ENCODE peak calls at places on chromosomes 2 and 18, in eight cellular contexts. One of them, this sample, is unnamed.

GRCh38 chr2:214577769-214578168 is 166.9 kb downstream of the VWC2L start:
- DNase-seq in PC-9: no peak
- DNase-seq in fibroblast of lung: no peak
- DNase-seq in A549: no peak
- DNase-seq in endothelial cell of umbilical vein: no peak
- DNase-seq in MM.1S: no peak
- DNase-seq in osteoblast: no peak
- DNase-seq in mammary epithelial cell: peak
- DNase-seq in this sample: peak

GRCh38 chr2:133658020-133658903 is 90.0 kb upstream of the NCKAP5 start:
- DNase-seq in PC-9: no peak
- DNase-seq in fibroblast of lung: no peak
- DNase-seq in A549: no peak
- DNase-seq in endothelial cell of umbilical vein: peak
- DNase-seq in MM.1S: no peak
- DNase-seq in osteoblast: peak
- DNase-seq in mammary epithelial cell: no peak
- DNase-seq in this sample: peak

GRCh38 chr2:127027715-127028114 is 79.2 kb downstream of the BIN1 start:
- DNase-seq in PC-9: no peak
- DNase-seq in fibroblast of lung: no peak
- DNase-seq in A549: peak
- DNase-seq in endothelial cell of umbilical vein: no peak
- DNase-seq in MM.1S: no peak
- DNase-seq in osteoblast: no peak
- DNase-seq in mammary epithelial cell: no peak
- DNase-seq in this sample: peak

GRCh38 chr2:61575447-61575859 is 37.3 kb upstream of the XPO1 start:
- DNase-seq in PC-9: no peak
- DNase-seq in fibroblast of lung: no peak
- DNase-seq in A549: no peak
- DNase-seq in endothelial cell of umbilical vein: no peak
- DNase-seq in MM.1S: no peak
- DNase-seq in osteoblast: no peak
- DNase-seq in mammary epithelial cell: no peak
- DNase-seq in this sample: no peak

GRCh38 chr2:37648316-37649011 is 23.0 kb downstream of the CDC42EP3 start:
- DNase-seq in PC-9: no peak
- DNase-seq in fibroblast of lung: peak
- DNase-seq in A549: no peak
- DNase-seq in endothelial cell of umbilical vein: peak
- DNase-seq in MM.1S: no peak
- DNase-seq in osteoblast: peak
- DNase-seq in mammary epithelial cell: no peak
- DNase-seq in this sample: no peak

GRCh38 chr18:74541703-74542555 is 7.6 kb downstream of the CNDP1 start:
- DNase-seq in PC-9: peak
- DNase-seq in fibroblast of lung: no peak
- DNase-seq in A549: no peak
- DNase-seq in endothelial cell of umbilical vein: no peak
- DNase-seq in MM.1S: peak
- DNase-seq in osteoblast: no peak
- DNase-seq in mammary epithelial cell: peak
- DNase-seq in this sample: peak

GRCh38 chr2:202545523-202545922 is 89.2 kb upstream of the FAM117B start:
- DNase-seq in PC-9: no peak
- DNase-seq in fibroblast of lung: no peak
- DNase-seq in A549: no peak
- DNase-seq in endothelial cell of umbilical vein: no peak
- DNase-seq in MM.1S: no peak
- DNase-seq in osteoblast: peak
- DNase-seq in mammary epithelial cell: no peak
- DNase-seq in this sample: no peak

GRCh38 chr2:79723830-79724229 is 211.0 kb downstream of the CTNNA2 start:
- DNase-seq in PC-9: no peak
- DNase-seq in fibroblast of lung: peak
- DNase-seq in A549: peak
- DNase-seq in endothelial cell of umbilical vein: no peak
- DNase-seq in MM.1S: no peak
- DNase-seq in osteoblast: peak
- DNase-seq in mammary epithelial cell: no peak
- DNase-seq in this sample: peak

GRCh38 chr2:205682239-205683021 is at the start of gene NRP2:
- DNase-seq in PC-9: peak
- DNase-seq in fibroblast of lung: peak
- DNase-seq in A549: peak
- DNase-seq in endothelial cell of umbilical vein: peak
- DNase-seq in MM.1S: peak
- DNase-seq in osteoblast: peak
- DNase-seq in mammary epithelial cell: peak
- DNase-seq in this sample: peak

GRCh38 chr2:168311265-168311925 is 64.0 kb upstream of the STK39 start:
- DNase-seq in PC-9: no peak
- DNase-seq in fibroblast of lung: no peak
- DNase-seq in A549: no peak
- DNase-seq in endothelial cell of umbilical vein: no peak
- DNase-seq in MM.1S: no peak
- DNase-seq in osteoblast: no peak
- DNase-seq in mammary epithelial cell: no peak
- DNase-seq in this sample: no peak

GRCh38 chr2:27122791-27123190 is 824 bp upstream of the ABHD1 start:
- DNase-seq in PC-9: no peak
- DNase-seq in fibroblast of lung: no peak
- DNase-seq in A549: no peak
- DNase-seq in endothelial cell of umbilical vein: no peak
- DNase-seq in MM.1S: no peak
- DNase-seq in osteoblast: no peak
- DNase-seq in mammary epithelial cell: no peak
- DNase-seq in this sample: no peak

GRCh38 chr2:10561636-10562035 is 113.5 kb upstream of the ODC1 start:
- DNase-seq in PC-9: no peak
- DNase-seq in fibroblast of lung: no peak
- DNase-seq in A549: no peak
- DNase-seq in endothelial cell of umbilical vein: no peak
- DNase-seq in MM.1S: no peak
- DNase-seq in osteoblast: no peak
- DNase-seq in mammary epithelial cell: no peak
- DNase-seq in this sample: no peak

GRCh38 chr18:51196811-51197660 is 445 bp downstream of the MEX3C start:
- DNase-seq in PC-9: no peak
- DNase-seq in fibroblast of lung: peak
- DNase-seq in A549: peak
- DNase-seq in endothelial cell of umbilical vein: peak
- DNase-seq in MM.1S: peak
- DNase-seq in osteoblast: peak
- DNase-seq in mammary epithelial cell: peak
- DNase-seq in this sample: no peak

GRCh38 chr18:51195602-51196115 is 1.8 kb downstream of the MEX3C start:
- DNase-seq in PC-9: peak
- DNase-seq in fibroblast of lung: peak
- DNase-seq in A549: peak
- DNase-seq in endothelial cell of umbilical vein: peak
- DNase-seq in MM.1S: peak
- DNase-seq in osteoblast: peak
- DNase-seq in mammary epithelial cell: peak
- DNase-seq in this sample: peak

GRCh38 chr18:51195086-51195601 is 2.3 kb downstream of the MEX3C start:
- DNase-seq in PC-9: no peak
- DNase-seq in fibroblast of lung: peak
- DNase-seq in A549: no peak
- DNase-seq in endothelial cell of umbilical vein: no peak
- DNase-seq in MM.1S: no peak
- DNase-seq in osteoblast: no peak
- DNase-seq in mammary epithelial cell: no peak
- DNase-seq in this sample: no peak

GRCh38 chr18:51196116-51196810 is 1.2 kb downstream of the MEX3C start:
- DNase-seq in PC-9: no peak
- DNase-seq in fibroblast of lung: peak
- DNase-seq in A549: no peak
- DNase-seq in endothelial cell of umbilical vein: no peak
- DNase-seq in MM.1S: peak
- DNase-seq in osteoblast: no peak
- DNase-seq in mammary epithelial cell: no peak
- DNase-seq in this sample: no peak

DNA sequence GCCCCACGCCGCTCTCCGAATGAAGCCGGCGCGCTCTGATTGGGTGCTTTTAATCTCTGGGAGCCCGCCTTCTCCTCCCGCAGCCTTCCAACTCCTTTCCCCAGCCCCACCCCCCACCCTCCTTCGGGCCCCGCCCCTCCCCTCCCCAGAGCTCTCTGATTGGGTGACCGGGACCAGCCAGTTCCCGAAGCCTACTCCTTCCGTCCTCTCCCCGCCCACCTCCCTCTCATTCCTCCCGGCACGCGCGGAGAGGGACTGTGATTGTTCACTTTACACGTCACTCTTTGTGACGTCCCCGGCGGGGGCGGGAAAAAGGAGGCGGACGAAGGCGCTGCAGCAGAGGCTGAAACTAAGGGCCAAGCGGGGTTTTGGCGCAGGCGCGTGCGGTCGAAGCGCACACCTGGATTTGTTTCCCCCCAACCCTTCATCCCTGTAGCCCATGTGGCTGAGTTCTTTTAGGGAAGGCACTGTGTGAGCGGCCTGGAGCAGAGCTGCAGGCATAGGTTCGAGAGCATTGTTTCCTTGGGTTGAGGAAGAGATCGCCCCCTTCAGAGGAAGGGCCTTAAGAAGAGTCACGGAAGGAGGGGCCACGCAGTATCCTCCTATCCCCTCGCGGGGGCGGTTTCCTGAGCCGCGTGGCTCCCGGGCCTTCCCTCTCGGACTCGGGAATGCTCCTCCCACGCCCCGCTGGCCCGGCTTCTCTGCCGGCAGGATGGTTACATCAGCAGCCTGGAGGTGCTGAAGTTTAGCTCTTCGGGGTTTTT is at the start of gene MEX3C:
- DNase-seq in PC-9: peak
- DNase-seq in fibroblast of lung: peak
- DNase-seq in A549: peak
- DNase-seq in endothelial cell of umbilical vein: peak
- DNase-seq in MM.1S: peak
- DNase-seq in osteoblast: peak
- DNase-seq in mammary epithelial cell: peak
- DNase-seq in this sample: peak
- TF ChIP-seq CTCF in PC-9: peak
- TF ChIP-seq CTCF in fibroblast of lung: peak
- TF ChIP-seq CTCF in A549: no peak
- TF ChIP-seq CTCF in endothelial cell of umbilical vein: peak
- TF ChIP-seq CTCF in MM.1S: peak
- TF ChIP-seq CTCF in osteoblast: no peak
- TF ChIP-seq CTCF in mammary epithelial cell: no peak
- TF ChIP-seq CTCF in this sample: no peak

GRCh38 chr18:63890226-63890949 is 2.9 kb downstream of the SERPINB2 start:
- DNase-seq in PC-9: no peak
- DNase-seq in fibroblast of lung: no peak
- DNase-seq in A549: no peak
- DNase-seq in endothelial cell of umbilical vein: no peak
- DNase-seq in MM.1S: no peak
- DNase-seq in osteoblast: peak
- DNase-seq in mammary epithelial cell: no peak
- DNase-seq in this sample: no peak

GRCh38 chr18:63889641-63890040 is 2.1 kb downstream of the SERPINB2 start:
- DNase-seq in PC-9: no peak
- DNase-seq in fibroblast of lung: no peak
- DNase-seq in A549: no peak
- DNase-seq in endothelial cell of umbilical vein: no peak
- DNase-seq in MM.1S: no peak
- DNase-seq in osteoblast: no peak
- DNase-seq in mammary epithelial cell: no peak
- DNase-seq in this sample: no peak

GRCh38 chr18:63888473-63889190 is 1.1 kb downstream of the SERPINB2 start:
- DNase-seq in PC-9: no peak
- DNase-seq in fibroblast of lung: no peak
- DNase-seq in A549: no peak
- DNase-seq in endothelial cell of umbilical vein: no peak
- DNase-seq in MM.1S: no peak
- DNase-seq in osteoblast: no peak
- DNase-seq in mammary epithelial cell: peak
- DNase-seq in this sample: peak

GRCh38 chr18:63890950-63891304 is 3.4 kb downstream of the SERPINB2 start:
- DNase-seq in PC-9: no peak
- DNase-seq in fibroblast of lung: no peak
- DNase-seq in A549: peak
- DNase-seq in endothelial cell of umbilical vein: peak
- DNase-seq in MM.1S: no peak
- DNase-seq in osteoblast: no peak
- DNase-seq in mammary epithelial cell: no peak
- DNase-seq in this sample: peak

GRCh38 chr18:63887424-63887823 is at the start of gene SERPINB2:
- DNase-seq in PC-9: no peak
- DNase-seq in fibroblast of lung: no peak
- DNase-seq in A549: no peak
- DNase-seq in endothelial cell of umbilical vein: peak
- DNase-seq in MM.1S: no peak
- DNase-seq in osteoblast: no peak
- DNase-seq in mammary epithelial cell: peak
- DNase-seq in this sample: peak
- H3K4me2 ChIP-seq in PC-9: no peak
- H3K4me2 ChIP-seq in fibroblast of lung: no peak
- H3K4me2 ChIP-seq in A549: no peak
- H3K4me2 ChIP-seq in endothelial cell of umbilical vein: peak
- H3K4me2 ChIP-seq in MM.1S: no peak
- H3K4me2 ChIP-seq in osteoblast: no peak
- H3K4me2 ChIP-seq in mammary epithelial cell: peak
- H3K4me2 ChIP-seq in this sample: peak

DNA sequence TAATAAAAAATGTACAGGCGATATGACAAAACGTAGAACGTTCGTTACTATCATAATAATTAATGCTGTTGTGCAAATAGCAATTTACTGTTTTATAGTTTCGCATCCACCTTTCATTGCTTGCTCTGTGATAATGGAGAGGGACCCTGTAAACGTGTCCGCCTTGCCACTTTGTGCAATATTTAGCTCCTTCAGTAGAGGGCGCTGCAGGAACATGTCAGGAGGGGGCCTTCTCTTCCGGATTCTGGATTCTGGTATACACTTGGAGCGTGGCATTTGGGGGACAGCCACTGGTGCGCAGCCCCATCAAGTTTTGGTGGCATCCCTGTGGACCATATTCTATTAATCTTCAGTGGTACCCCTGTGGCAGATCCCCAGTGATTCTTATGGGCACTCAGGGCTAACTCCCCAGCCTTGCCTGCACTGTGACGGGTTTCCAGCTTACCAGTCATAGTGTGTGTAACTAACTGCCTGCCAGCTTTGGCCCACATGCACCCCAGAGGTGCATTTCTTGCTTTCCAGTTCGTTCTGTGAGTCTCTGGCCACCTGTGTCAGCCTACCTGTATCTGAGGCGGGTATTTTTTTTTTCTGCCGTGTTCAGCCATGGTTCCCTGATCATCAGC is 140.3 kb downstream of the CYRIA start:
- DNase-seq in PC-9: no peak
- DNase-seq in fibroblast of lung: no peak
- DNase-seq in A549: peak
- DNase-seq in endothelial cell of umbilical vein: peak
- DNase-seq in MM.1S: peak
- DNase-seq in osteoblast: no peak
- DNase-seq in mammary epithelial cell: peak
- DNase-seq in this sample: peak
- TF ChIP-seq CTCF in PC-9: peak
- TF ChIP-seq CTCF in fibroblast of lung: peak
- TF ChIP-seq CTCF in A549: peak
- TF ChIP-seq CTCF in endothelial cell of umbilical vein: peak
- TF ChIP-seq CTCF in MM.1S: peak
- TF ChIP-seq CTCF in osteoblast: peak
- TF ChIP-seq CTCF in mammary epithelial cell: peak
- TF ChIP-seq CTCF in this sample: peak

GRCh38 chr2:25941042-25941441 is 41.3 kb downstream of the KIF3C start:
- DNase-seq in PC-9: no peak
- DNase-seq in fibroblast of lung: no peak
- DNase-seq in A549: no peak
- DNase-seq in endothelial cell of umbilical vein: no peak
- DNase-seq in MM.1S: no peak
- DNase-seq in osteoblast: no peak
- DNase-seq in mammary epithelial cell: no peak
- DNase-seq in this sample: no peak
- H3K4me2 ChIP-seq in PC-9: no peak
- H3K4me2 ChIP-seq in fibroblast of lung: no peak
- H3K4me2 ChIP-seq in A549: no peak
- H3K4me2 ChIP-seq in endothelial cell of umbilical vein: no peak
- H3K4me2 ChIP-seq in MM.1S: no peak
- H3K4me2 ChIP-seq in osteoblast: no peak
- H3K4me2 ChIP-seq in mammary epithelial cell: no peak
- H3K4me2 ChIP-seq in this sample: no peak

This sample was measured in PC-3.